ENCODE peak calls at places on chromosomes 3 and 15, in nine cellular contexts. H is ovary, R is SW 1271, C is caudate nucleus, Y is BJ, I is anterior cingulate cortex, P is NCI-H1092, K is non-pigmented ciliary epithelial cell, Z is retina. B is an unnamed sample.

GRCh38 chr15:57172925-57173324 is 203.4 kb upstream of the CGNL1 start:
- DNase-seq in R (no peak), Y (no peak), C (no peak), H (no peak), I (no peak), K (no peak), Z (no peak), P (no peak), B (no peak)

GRCh38 chr15:50558012-50558411 is 11.5 kb upstream of the USP50 start:
- DNase-seq in C (no peak), K (no peak), Z (no peak), R (no peak), P (no peak), I (no peak), H (no peak), Y (no peak), B (no peak)

GRCh38 chr3:12638105-12638504 is 25.8 kb downstream of the RAF1 start:
- DNase-seq in Y (no peak), H (no peak), Z (no peak), P (no peak), I (no peak), R (no peak), C (no peak), K (no peak), B (no peak)

GRCh38 chr3:5016218-5017161 is 37.3 kb downstream of the BHLHE40 start:
- DNase-seq in I (no peak), R (peak), P (no peak), H (no peak), Z (no peak), Y (no peak), C (no peak), K (peak), B (no peak)

GRCh38 chr15:62932436-62932835 is 110.1 kb upstream of the TPM1 start:
- DNase-seq in C (no peak), K (peak), R (no peak), Y (peak), P (no peak), H (no peak), I (no peak), Z (no peak), B (no peak)

GRCh38 chr3:144989756-144990155 is 1018.1 kb downstream of the DIPK2A start:
- DNase-seq in C (no peak), K (no peak), H (no peak), I (no peak), Y (no peak), Z (no peak), P (no peak), R (no peak), B (no peak)

GRCh38 chr3:53072653-53073552 is 27.0 kb upstream of the SFMBT1 start:
- DNase-seq in R (peak), Z (peak), C (peak), Y (no peak), K (peak), P (peak), I (peak), H (peak), B (peak)

GRCh38 chr3:23159929-23160328 is 43.2 kb upstream of the UBE2E2 start:
- DNase-seq in Z (no peak), Y (peak), H (no peak), K (peak), C (no peak), I (no peak), R (no peak), P (no peak), B (no peak)

GRCh38 chr3:15264486-15264885 is 58.4 kb downstream of the CAPN7 start:
- DNase-seq in Y (no peak), K (no peak), I (no peak), C (no peak), P (no peak), H (no peak), R (no peak), Z (no peak), B (no peak)

GRCh38 chr3:63656791-63657190 is 4.3 kb downstream of the SNTN start:
- DNase-seq in H (no peak), I (no peak), C (no peak), K (peak), R (no peak), Y (no peak), P (no peak), Z (no peak), B (no peak)

B was measured in substantia nigra.